ENCODE peak calls at places on chromosomes 12 and 14, in eight cellular contexts. E, I, K, Z, B, G, S and F are unnamed samples.

GRCh38 chr12:114898159-114898558 is 214.2 kb upstream of the TBX3 start:
- DNase-seq in E (no peak), I (no peak), K (no peak), Z (no peak), B (no peak), G (no peak), S (no peak), F (no peak)

GRCh38 chr14:72782817-72783216 is 111.1 kb downstream of the DPF3 start:
- DNase-seq in E (no peak), I (no peak), K (no peak), Z (no peak), B (no peak), G (no peak), S (no peak), F (no peak)

GRCh38 chr14:52443506-52443905 is 108.8 kb downstream of the TXNDC16 start:
- DNase-seq in E (no peak), I (no peak), K (no peak), Z (no peak), B (peak; percentile 12), G (peak; percentile 30), S (no peak), F (no peak)

GRCh38 chr14:68160269-68160668 is 340.7 kb downstream of the RAD51B start:
- DNase-seq in E (no peak), I (no peak), K (no peak), Z (no peak), B (no peak), G (no peak), S (no peak), F (no peak)

GRCh38 chr14:50605776-50606175 is 45.8 kb downstream of the ATL1 start:
- DNase-seq in E (no peak), I (no peak), K (no peak), Z (no peak), B (no peak), G (no peak), S (no peak), F (no peak)

GRCh38 chr12:26936559-26937442 is 980 bp downstream of the INTS13 start:
- DNase-seq in E (no peak), I (no peak), K (no peak), Z (no peak), B (no peak), G (no peak), S (no peak), F (no peak)

GRCh38 chr12:55619352-55620138 is 17.1 kb upstream of the OR10P1 start:
- DNase-seq in E (peak; percentile 71), I (peak; percentile 98), K (peak; percentile 76), Z (no peak), B (peak; percentile 92), G (peak; percentile 77), S (peak; percentile 18), F (peak; percentile 70)

GRCh38 chr14:34052658-34053014 is 101.8 kb upstream of the EGLN3 start:
- DNase-seq in E (no peak), I (no peak), K (no peak), Z (no peak), B (peak; percentile 9), G (peak; percentile 10), S (no peak), F (no peak)

GRCh38 chr12:120971299-120972180 is 6.8 kb upstream of the HNF1A start:
- DNase-seq in E (peak; percentile 12), I (peak; percentile 78), K (peak; percentile 24), Z (no peak), B (peak; percentile 64), G (peak; percentile 43), S (no peak), F (peak; percentile 80)

GRCh38 chr12:110281549-110282342 is 699 bp downstream of the ATP2A2 start:
- DNase-seq in E (peak; percentile 60), I (peak; percentile 70), K (no peak), Z (peak; percentile 35), B (peak; percentile 34), G (peak; percentile 53), S (peak; percentile 59), F (peak; percentile 72)

GRCh38 chr12:111569363-111570089 is 29.6 kb downstream of the ATXN2 start:
- DNase-seq in E (no peak), I (no peak), K (no peak), Z (no peak), B (no peak), G (no peak), S (no peak), F (no peak)

GRCh38 chr12:104567832-104568490 is 111.2 kb downstream of the CHST11 start:
- DNase-seq in E (no peak), I (no peak), K (no peak), Z (no peak), B (no peak), G (no peak), S (no peak), F (no peak)

GRCh38 chr12:12612403-12612802 is 727 bp downstream of the CREBL2 start:
- DNase-seq in E (peak; percentile 10), I (peak; percentile 67), K (no peak), Z (no peak), B (peak; percentile 53), G (no peak), S (no peak), F (peak; percentile 30)

GRCh38 chr12:99810718-99811593 is 163.4 kb downstream of the GARIN6 start:
- DNase-seq in E (no peak), I (peak; percentile 18), K (no peak), Z (no peak), B (peak; percentile 5), G (no peak), S (no peak), F (no peak)

GRCh38 chr14:91245029-91245428 is 525 bp upstream of the GPR68 start:
- DNase-seq in E (no peak), I (no peak), K (no peak), Z (no peak), B (no peak), G (no peak), S (peak; percentile 48), F (no peak)

GRCh38 chr12:94112116-94112515 is 36.3 kb upstream of the PLXNC1 start:
- DNase-seq in E (no peak), I (no peak), K (no peak), Z (no peak), B (no peak), G (no peak), S (no peak), F (no peak)

GRCh38 chr14:72913809-72914208 is 12.5 kb upstream of the DCAF4 start:
- DNase-seq in E (no peak), I (no peak), K (no peak), Z (no peak), B (no peak), G (no peak), S (no peak), F (no peak)

GRCh38 chr12:20096430-20096829 is 271.9 kb upstream of the PDE3A start:
- DNase-seq in E (no peak), I (no peak), K (no peak), Z (no peak), B (no peak), G (no peak), S (no peak), F (no peak)

GRCh38 chr12:92365836-92366235 is 220.2 kb upstream of the BTG1 start:
- DNase-seq in E (no peak), I (no peak), K (no peak), Z (no peak), B (no peak), G (no peak), S (no peak), F (no peak)

GRCh38 chr12:102920271-102920670 is 3.2 kb upstream of the PAH start:
- DNase-seq in E (no peak), I (no peak), K (no peak), Z (no peak), B (no peak), G (no peak), S (no peak), F (no peak)

GRCh38 chr12:89051065-89051677 is 301.1 kb downstream of the DUSP6 start:
- DNase-seq in E (peak; percentile 9), I (peak; percentile 83), K (no peak), Z (no peak), B (peak; percentile 58), G (no peak), S (no peak), F (peak; percentile 39)

GRCh38 chr14:93857081-93857480 is 68.8 kb upstream of the PRIMA1 start:
- DNase-seq in E (no peak), I (no peak), K (no peak), Z (no peak), B (no peak), G (no peak), S (no peak), F (no peak)
- TF ChIP-seq CTCF in E (no peak), I (no peak), K (no peak), Z (no peak), B (no peak), G (no peak), S (no peak), F (no peak)

GRCh38 chr14:77988096-77988870 is 181.9 kb upstream of the NRXN3 start:
- DNase-seq in E (no peak), I (no peak), K (no peak), Z (no peak), B (no peak), G (no peak), S (no peak), F (no peak)

GRCh38 chr14:77986808-77987207 is 183.4 kb upstream of the NRXN3 start:
- DNase-seq in E (no peak), I (no peak), K (no peak), Z (no peak), B (no peak), G (no peak), S (no peak), F (no peak)

GRCh38 chr14:77988966-77989365 is 181.2 kb upstream of the NRXN3 start:
- DNase-seq in E (no peak), I (no peak), K (no peak), Z (no peak), B (peak; percentile 72), G (no peak), S (no peak), F (no peak)

GRCh38 chr14:77989441-77989891 is 180.7 kb upstream of the NRXN3 start:
- DNase-seq in E (peak; percentile 25), I (no peak), K (no peak), Z (no peak), B (no peak), G (no peak), S (no peak), F (no peak)

GRCh38 chr14:77991128-77991772 is 178.9 kb upstream of the NRXN3 start:
- DNase-seq in E (no peak), I (peak; percentile 57), K (no peak), Z (peak; percentile 26), B (no peak), G (no peak), S (no peak), F (no peak)
- TF ChIP-seq CTCF in E (peak; percentile 32), I (peak; percentile 66), K (no peak), Z (no peak), B (no peak), G (no peak), S (no peak), F (no peak)

GRCh38 chr14:60233251-60233650 is 15.8 kb upstream of the PPM1A start:
- DNase-seq in E (no peak), I (no peak), K (no peak), Z (no peak), B (no peak), G (no peak), S (no peak), F (no peak)
- TF ChIP-seq CTCF in E (no peak), I (peak; percentile 16), K (no peak), Z (no peak), B (no peak), G (no peak), S (no peak), F (no peak)

DNA sequence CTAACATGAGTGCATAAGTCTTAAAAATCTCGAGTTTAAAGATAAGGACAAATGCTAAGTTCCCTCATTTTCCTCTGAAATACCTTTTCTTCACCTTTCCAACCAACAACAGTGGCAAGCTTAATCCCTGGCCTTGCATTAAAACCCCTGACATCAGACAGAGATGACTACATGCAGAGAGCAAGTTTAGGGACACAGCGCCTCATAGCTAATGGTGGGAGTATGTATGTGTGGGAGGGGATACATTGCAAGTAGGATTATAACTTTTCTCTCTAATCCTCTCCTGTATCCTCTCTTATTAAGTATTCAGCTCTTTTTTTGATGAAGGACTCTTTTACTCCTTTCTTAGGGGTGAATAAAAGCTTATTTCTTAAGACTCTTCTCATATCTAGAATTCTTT is 547.1 kb downstream of the CCER1 start:
- DNase-seq in E (no peak), I (peak; percentile 21), K (no peak), Z (no peak), B (no peak), G (no peak), S (no peak), F (no peak)
- TF ChIP-seq CTCF in E (no peak), I (peak; percentile 68), K (no peak), Z (no peak), B (no peak), G (no peak), S (no peak), F (no peak)